ENCODE peak calls at places on chromosomes 13 and 19, in five cellular contexts. F is activated CD8-positive, alpha-beta T cell treated with anti-CD3 and anti-CD28 coated beads for 36 hours; Y is activated T-cell treated with anti-CD3 and anti-CD28 coated beads for 1 hour; I is amygdala; J is COR-L47. S is an unnamed sample.

GRCh38 chr19:46859637-46860124 is 1.1 kb upstream of the ARHGAP35 start:
- DNase-seq in F (no peak), Y (no peak), I (no peak), J (peak; percentile 88), S (no peak)

GRCh38 chr13:27120011-27120410 is 51.6 kb downstream of the USP12 start:
- DNase-seq in F (no peak), Y (no peak), I (no peak), J (no peak), S (no peak)

GRCh38 chr13:76944457-76944856 is 3.9 kb upstream of the ACOD1 start:
- DNase-seq in F (no peak), Y (no peak), I (no peak), J (no peak), S (no peak)

GRCh38 chr13:79480954-79481684 is at the start of gene NDFIP2:
- DNase-seq in F (peak; percentile 90), Y (peak; percentile 72), I (peak; percentile 88), J (peak; percentile 95), S (peak; percentile 87)

GRCh38 chr13:82647540-82647939 is 1234.7 kb downstream of the SLITRK1 start:
- DNase-seq in F (no peak), Y (no peak), I (no peak), J (no peak), S (no peak)

GRCh38 chr19:29690842-29691241 is 24.2 kb downstream of the C19orf12 start:
- DNase-seq in F (peak; percentile 77), Y (no peak), I (no peak), J (no peak), S (no peak)

GRCh38 chr19:1206733-1207301 is 1.2 kb downstream of the STK11 start:
- DNase-seq in F (peak; percentile 51), Y (no peak), I (no peak), J (no peak), S (no peak)

GRCh38 chr19:15469513-15470297 is 5.4 kb upstream of the RASAL3 start:
- DNase-seq in F (peak; percentile 64), Y (no peak), I (no peak), J (no peak), S (no peak)

GRCh38 chr13:64453831-64454230 is 2776.3 kb downstream of the PCDH9 start:
- DNase-seq in F (no peak), Y (no peak), I (no peak), J (no peak), S (no peak)

GRCh38 chr19:33245948-33246728 is 20.5 kb upstream of the SLC7A10 start:
- DNase-seq in F (peak; percentile 43), Y (no peak), I (no peak), J (no peak), S (no peak)

GRCh38 chr19:42409477-42409876 is 17.7 kb downstream of the LIPE start:
- DNase-seq in F (no peak), Y (no peak), I (no peak), J (no peak), S (no peak)

GRCh38 chr19:42113641-42114348 is 18.5 kb downstream of the POU2F2 start:
- DNase-seq in F (peak; percentile 25), Y (no peak), I (no peak), J (no peak), S (no peak)

GRCh38 chr19:16456652-16457194 is 15.0 kb downstream of the EPS15L1 start:
- DNase-seq in F (no peak), Y (no peak), I (no peak), J (no peak), S (no peak)

GRCh38 chr13:71751074-71751473 is 115.9 kb downstream of the DACH1 start:
- DNase-seq in F (no peak), Y (no peak), I (no peak), J (peak; percentile 91), S (no peak)

GRCh38 chr19:47305309-47305751 is 4.3 kb upstream of the C5AR1 start:
- DNase-seq in F (peak; percentile 55), Y (peak; percentile 50), I (peak; percentile 5), J (no peak), S (no peak)

GRCh38 chr13:28046981-28047380 is 53.4 kb downstream of the FLT3 start:
- DNase-seq in F (no peak), Y (no peak), I (no peak), J (no peak), S (no peak)

GRCh38 chr13:34349091-34349722 is 531.3 kb downstream of the RFC3 start:
- DNase-seq in F (no peak), Y (no peak), I (no peak), J (no peak), S (no peak)

GRCh38 chr19:53642381-53643099 is 10.7 kb downstream of the DPRX start:
- DNase-seq in F (no peak), Y (no peak), I (no peak), J (no peak), S (no peak)

GRCh38 chr13:98143601-98144500 is 957 bp downstream of the FARP1 start:
- DNase-seq in F (no peak), Y (no peak), I (peak; percentile 50), J (no peak), S (no peak)

GRCh38 chr13:31427151-31427867 is 227.5 kb downstream of the B3GLCT start:
- DNase-seq in F (no peak), Y (no peak), I (no peak), J (no peak), S (no peak)

GRCh38 chr19:39515551-39516191 is 732 bp downstream of the SELENOV start:
- DNase-seq in F (peak; percentile 29), Y (no peak), I (no peak), J (no peak), S (no peak)

GRCh38 chr13:48146122-48146521 is 51.2 kb upstream of the MED4 start:
- DNase-seq in F (no peak), Y (no peak), I (no peak), J (no peak), S (no peak)

GRCh38 chr19:3096902-3097326 is 2.8 kb downstream of the GNA11 start:
- DNase-seq in F (no peak), Y (no peak), I (no peak), J (no peak), S (no peak)

GRCh38 chr13:95301135-95301946 is at the start of gene ABCC4:
- DNase-seq in F (peak; percentile 52), Y (peak; percentile 33), I (peak; percentile 27), J (peak; percentile 70), S (no peak)

GRCh38 chr13:36353001-36353400 is 6.8 kb upstream of the SPART start:
- DNase-seq in F (no peak), Y (no peak), I (no peak), J (no peak), S (no peak)

GRCh38 chr13:21894091-21894490 is 223.2 kb downstream of the FGF9 start:
- DNase-seq in F (no peak), Y (no peak), I (no peak), J (peak; percentile 59), S (no peak)

GRCh38 chr19:50313812-50314536 is 15.2 kb downstream of the KCNC3 start:
- DNase-seq in F (no peak), Y (no peak), I (no peak), J (no peak), S (no peak)

GRCh38 chr13:76917096-76917495 is 30.9 kb upstream of the KCTD12 start:
- DNase-seq in F (no peak), Y (no peak), I (no peak), J (no peak), S (no peak)

GRCh38 chr13:73272831-73273230 is 214.0 kb downstream of the KLF5 start:
- DNase-seq in F (no peak), Y (no peak), I (no peak), J (no peak), S (no peak)

GRCh38 chr19:15466851-15467733 is 2.7 kb upstream of the RASAL3 start:
- DNase-seq in F (peak; percentile 83), Y (peak; percentile 24), I (no peak), J (no peak), S (no peak)

GRCh38 chr13:91468301-91468700 is 69.9 kb downstream of the GPC5 start:
- DNase-seq in F (no peak), Y (no peak), I (no peak), J (no peak), S (no peak)

GRCh38 chr13:47831265-47831664 is 169.8 kb downstream of the SUCLA2 start:
- DNase-seq in F (no peak), Y (no peak), I (no peak), J (no peak), S (no peak)

GRCh38 chr19:1026189-1027019 is at the start of gene CNN2:
- DNase-seq in F (peak; percentile 79), Y (peak; percentile 56), I (no peak), J (no peak), S (no peak)

GRCh38 chr19:42095814-42096230 is 19.9 kb downstream of the ZNF574 start:
- DNase-seq in F (no peak), Y (no peak), I (no peak), J (no peak), S (no peak)

GRCh38 chr13:42735011-42735410 is 46.4 kb upstream of the FAM216B start:
- DNase-seq in F (no peak), Y (no peak), I (no peak), J (no peak), S (no peak)

GRCh38 chr19:43407416-43408005 is 7.2 kb upstream of the TEX101 start:
- DNase-seq in F (no peak), Y (no peak), I (no peak), J (no peak), S (no peak)

GRCh38 chr13:52034616-52035226 is 10.2 kb downstream of the UTP14C start:
- DNase-seq in F (no peak), Y (no peak), I (no peak), J (no peak), S (no peak)